ENCODE peak calls at places on chromosomes 4 and X, in ten cellular contexts. One of them, this sample, is unnamed.

GRCh38 chrX:13493659-13494058 is 75.7 kb upstream of the EGFL6 start:
- DNase-seq in esophagus muscularis mucosa: no peak
- DNase-seq in A549: no peak
- DNase-seq in heart left ventricle: no peak
- DNase-seq in tibial artery: no peak
- DNase-seq in fibroblast of mammary gland: no peak
- DNase-seq in BE2C: no peak
- DNase-seq in astrocyte of the spinal cord: no peak
- DNase-seq in heart right ventricle: no peak
- DNase-seq in cardiac muscle cell: no peak
- DNase-seq in this sample: no peak

GRCh38 chr4:168864831-168865541 is 145.1 kb downstream of the CBR4 start:
- DNase-seq in esophagus muscularis mucosa: no peak
- DNase-seq in A549: no peak
- DNase-seq in heart left ventricle: no peak
- DNase-seq in tibial artery: no peak
- DNase-seq in fibroblast of mammary gland: peak
- DNase-seq in BE2C: no peak
- DNase-seq in astrocyte of the spinal cord: no peak
- DNase-seq in heart right ventricle: no peak
- DNase-seq in cardiac muscle cell: peak
- DNase-seq in this sample: no peak

GRCh38 chr4:158490629-158491028 is 31.1 kb upstream of the RXFP1 start:
- DNase-seq in esophagus muscularis mucosa: no peak
- DNase-seq in A549: no peak
- DNase-seq in heart left ventricle: no peak
- DNase-seq in tibial artery: no peak
- DNase-seq in fibroblast of mammary gland: no peak
- DNase-seq in BE2C: no peak
- DNase-seq in astrocyte of the spinal cord: no peak
- DNase-seq in heart right ventricle: no peak
- DNase-seq in cardiac muscle cell: no peak
- DNase-seq in this sample: no peak

GRCh38 chrX:82748901-82749505 is 759.1 kb upstream of the POU3F4 start:
- DNase-seq in esophagus muscularis mucosa: no peak
- DNase-seq in A549: no peak
- DNase-seq in heart left ventricle: no peak
- DNase-seq in tibial artery: no peak
- DNase-seq in fibroblast of mammary gland: peak
- DNase-seq in BE2C: no peak
- DNase-seq in astrocyte of the spinal cord: peak
- DNase-seq in heart right ventricle: no peak
- DNase-seq in cardiac muscle cell: no peak
- DNase-seq in this sample: no peak

GRCh38 chr4:31592293-31592692 is 872.1 kb downstream of the PCDH7 start:
- DNase-seq in esophagus muscularis mucosa: no peak
- DNase-seq in A549: peak
- DNase-seq in heart left ventricle: no peak
- DNase-seq in tibial artery: no peak
- DNase-seq in fibroblast of mammary gland: no peak
- DNase-seq in BE2C: no peak
- DNase-seq in astrocyte of the spinal cord: no peak
- DNase-seq in heart right ventricle: no peak
- DNase-seq in cardiac muscle cell: no peak
- DNase-seq in this sample: no peak

GRCh38 chr4:182969651-182970279 is 52.6 kb upstream of the DCTD start:
- DNase-seq in esophagus muscularis mucosa: no peak
- DNase-seq in A549: peak
- DNase-seq in heart left ventricle: no peak
- DNase-seq in tibial artery: no peak
- DNase-seq in fibroblast of mammary gland: no peak
- DNase-seq in BE2C: no peak
- DNase-seq in astrocyte of the spinal cord: no peak
- DNase-seq in heart right ventricle: no peak
- DNase-seq in cardiac muscle cell: no peak
- DNase-seq in this sample: no peak

GRCh38 chrX:53768451-53769246 is 82.1 kb upstream of the HUWE1 start:
- DNase-seq in esophagus muscularis mucosa: no peak
- DNase-seq in A549: no peak
- DNase-seq in heart left ventricle: no peak
- DNase-seq in tibial artery: no peak
- DNase-seq in fibroblast of mammary gland: no peak
- DNase-seq in BE2C: no peak
- DNase-seq in astrocyte of the spinal cord: no peak
- DNase-seq in heart right ventricle: no peak
- DNase-seq in cardiac muscle cell: no peak
- DNase-seq in this sample: no peak

GRCh38 chr4:84920591-84920990 is 45.9 kb downstream of the WDFY3 start:
- DNase-seq in esophagus muscularis mucosa: no peak
- DNase-seq in A549: no peak
- DNase-seq in heart left ventricle: no peak
- DNase-seq in tibial artery: no peak
- DNase-seq in fibroblast of mammary gland: peak
- DNase-seq in BE2C: no peak
- DNase-seq in astrocyte of the spinal cord: peak
- DNase-seq in heart right ventricle: no peak
- DNase-seq in cardiac muscle cell: peak
- DNase-seq in this sample: no peak

GRCh38 chr4:8314691-8315255 is 45.2 kb downstream of the HTRA3 start:
- DNase-seq in esophagus muscularis mucosa: no peak
- DNase-seq in A549: no peak
- DNase-seq in heart left ventricle: peak
- DNase-seq in tibial artery: no peak
- DNase-seq in fibroblast of mammary gland: no peak
- DNase-seq in BE2C: no peak
- DNase-seq in astrocyte of the spinal cord: no peak
- DNase-seq in heart right ventricle: no peak
- DNase-seq in cardiac muscle cell: no peak
- DNase-seq in this sample: peak

GRCh38 chr4:168119870-168120269 is 27.5 kb downstream of the ANXA10 start:
- DNase-seq in esophagus muscularis mucosa: no peak
- DNase-seq in A549: no peak
- DNase-seq in heart left ventricle: no peak
- DNase-seq in tibial artery: no peak
- DNase-seq in fibroblast of mammary gland: peak
- DNase-seq in BE2C: no peak
- DNase-seq in astrocyte of the spinal cord: no peak
- DNase-seq in heart right ventricle: no peak
- DNase-seq in cardiac muscle cell: peak
- DNase-seq in this sample: no peak

GRCh38 chr4:181432347-181432746 is 810.9 kb upstream of the TENM3 start:
- DNase-seq in esophagus muscularis mucosa: no peak
- DNase-seq in A549: no peak
- DNase-seq in heart left ventricle: no peak
- DNase-seq in tibial artery: no peak
- DNase-seq in fibroblast of mammary gland: no peak
- DNase-seq in BE2C: peak
- DNase-seq in astrocyte of the spinal cord: no peak
- DNase-seq in heart right ventricle: no peak
- DNase-seq in cardiac muscle cell: no peak
- DNase-seq in this sample: no peak

GRCh38 chr4:181443003-181443402 is 800.2 kb upstream of the TENM3 start:
- DNase-seq in esophagus muscularis mucosa: no peak
- DNase-seq in A549: no peak
- DNase-seq in heart left ventricle: no peak
- DNase-seq in tibial artery: no peak
- DNase-seq in fibroblast of mammary gland: no peak
- DNase-seq in BE2C: no peak
- DNase-seq in astrocyte of the spinal cord: no peak
- DNase-seq in heart right ventricle: no peak
- DNase-seq in cardiac muscle cell: no peak
- DNase-seq in this sample: no peak

DNA sequence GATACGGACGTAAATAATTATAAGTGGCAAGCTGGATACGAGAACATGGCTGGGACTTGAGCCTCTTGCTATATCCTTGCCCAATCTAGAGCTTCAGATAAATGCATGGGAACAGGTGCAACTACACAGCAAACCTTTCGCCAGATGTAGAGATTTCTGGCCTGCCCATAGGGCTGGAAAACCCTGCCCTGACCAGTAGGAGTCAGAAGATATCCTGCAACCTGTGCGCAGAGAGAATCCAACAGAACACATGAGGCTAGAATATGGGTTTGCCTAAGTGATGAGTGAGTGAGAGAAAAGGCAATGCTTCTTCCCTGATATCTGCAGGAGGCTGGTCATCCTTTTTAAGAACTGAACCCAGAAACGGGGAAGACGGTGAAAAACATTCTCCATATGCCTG is 805.3 kb upstream of the TENM3 start:
- DNase-seq in esophagus muscularis mucosa: no peak
- DNase-seq in A549: no peak
- DNase-seq in heart left ventricle: no peak
- DNase-seq in tibial artery: no peak
- DNase-seq in fibroblast of mammary gland: no peak
- DNase-seq in BE2C: no peak
- DNase-seq in astrocyte of the spinal cord: no peak
- DNase-seq in heart right ventricle: no peak
- DNase-seq in cardiac muscle cell: no peak
- DNase-seq in this sample: no peak
- TF ChIP-seq CTCF in esophagus muscularis mucosa: no peak
- TF ChIP-seq CTCF in A549: no peak
- TF ChIP-seq CTCF in heart left ventricle: no peak
- TF ChIP-seq CTCF in tibial artery: no peak
- TF ChIP-seq CTCF in fibroblast of mammary gland: no peak
- TF ChIP-seq CTCF in BE2C: peak
- TF ChIP-seq CTCF in astrocyte of the spinal cord: no peak
- TF ChIP-seq CTCF in heart right ventricle: no peak
- TF ChIP-seq CTCF in cardiac muscle cell: no peak
- TF ChIP-seq CTCF in this sample: no peak

GRCh38 chr4:1169171-1169671 is 3.2 kb downstream of the SPON2 start:
- DNase-seq in esophagus muscularis mucosa: peak
- DNase-seq in A549: no peak
- DNase-seq in heart left ventricle: no peak
- DNase-seq in tibial artery: no peak
- DNase-seq in fibroblast of mammary gland: no peak
- DNase-seq in BE2C: no peak
- DNase-seq in astrocyte of the spinal cord: no peak
- DNase-seq in heart right ventricle: no peak
- DNase-seq in cardiac muscle cell: no peak
- DNase-seq in this sample: no peak

GRCh38 chr4:1167244-1167949 is 5.0 kb downstream of the SPON2 start:
- DNase-seq in esophagus muscularis mucosa: peak
- DNase-seq in A549: peak
- DNase-seq in heart left ventricle: peak
- DNase-seq in tibial artery: peak
- DNase-seq in fibroblast of mammary gland: peak
- DNase-seq in BE2C: peak
- DNase-seq in astrocyte of the spinal cord: peak
- DNase-seq in heart right ventricle: peak
- DNase-seq in cardiac muscle cell: peak
- DNase-seq in this sample: peak

GRCh38 chr4:1166509-1167243 is 5.7 kb downstream of the SPON2 start:
- DNase-seq in esophagus muscularis mucosa: peak
- DNase-seq in A549: no peak
- DNase-seq in heart left ventricle: no peak
- DNase-seq in tibial artery: no peak
- DNase-seq in fibroblast of mammary gland: peak
- DNase-seq in BE2C: no peak
- DNase-seq in astrocyte of the spinal cord: no peak
- DNase-seq in heart right ventricle: no peak
- DNase-seq in cardiac muscle cell: peak
- DNase-seq in this sample: no peak

GRCh38 chr4:1169691-1170096 is 2.7 kb downstream of the SPON2 start:
- DNase-seq in esophagus muscularis mucosa: peak
- DNase-seq in A549: no peak
- DNase-seq in heart left ventricle: no peak
- DNase-seq in tibial artery: peak
- DNase-seq in fibroblast of mammary gland: no peak
- DNase-seq in BE2C: no peak
- DNase-seq in astrocyte of the spinal cord: no peak
- DNase-seq in heart right ventricle: no peak
- DNase-seq in cardiac muscle cell: no peak
- DNase-seq in this sample: no peak

GRCh38 chr4:1168291-1169031 is 3.9 kb downstream of the SPON2 start:
- DNase-seq in esophagus muscularis mucosa: peak
- DNase-seq in A549: no peak
- DNase-seq in heart left ventricle: no peak
- DNase-seq in tibial artery: no peak
- DNase-seq in fibroblast of mammary gland: no peak
- DNase-seq in BE2C: no peak
- DNase-seq in astrocyte of the spinal cord: no peak
- DNase-seq in heart right ventricle: no peak
- DNase-seq in cardiac muscle cell: no peak
- DNase-seq in this sample: no peak
- TF ChIP-seq CTCF in esophagus muscularis mucosa: no peak
- TF ChIP-seq CTCF in A549: no peak
- TF ChIP-seq CTCF in heart left ventricle: no peak
- TF ChIP-seq CTCF in tibial artery: no peak
- TF ChIP-seq CTCF in fibroblast of mammary gland: no peak
- TF ChIP-seq CTCF in BE2C: no peak
- TF ChIP-seq CTCF in astrocyte of the spinal cord: no peak
- TF ChIP-seq CTCF in heart right ventricle: no peak
- TF ChIP-seq CTCF in cardiac muscle cell: no peak
- TF ChIP-seq CTCF in this sample: no peak

DNA sequence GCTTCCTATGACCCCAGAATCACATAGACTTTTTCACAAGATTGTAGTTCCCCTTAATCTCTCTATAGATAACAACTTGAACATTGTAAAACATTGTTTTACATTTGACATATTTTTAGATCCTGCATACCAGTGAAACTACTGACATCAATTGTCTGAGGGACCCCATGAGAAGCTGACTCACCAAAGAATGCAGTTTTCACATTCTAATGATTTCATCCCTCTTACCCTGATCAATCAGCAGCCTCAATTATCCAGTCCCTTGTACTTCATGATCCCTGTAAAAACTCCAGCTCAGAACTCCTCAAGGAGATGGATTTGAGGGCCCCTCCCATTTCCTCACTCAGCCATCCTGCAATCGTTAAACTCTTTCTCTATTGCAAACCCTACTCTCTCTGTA is 411.0 kb upstream of the NDST3 start:
- DNase-seq in esophagus muscularis mucosa: no peak
- DNase-seq in A549: no peak
- DNase-seq in heart left ventricle: no peak
- DNase-seq in tibial artery: no peak
- DNase-seq in fibroblast of mammary gland: no peak
- DNase-seq in BE2C: no peak
- DNase-seq in astrocyte of the spinal cord: no peak
- DNase-seq in heart right ventricle: no peak
- DNase-seq in cardiac muscle cell: no peak
- DNase-seq in this sample: no peak
- TF ChIP-seq CTCF in esophagus muscularis mucosa: no peak
- TF ChIP-seq CTCF in A549: no peak
- TF ChIP-seq CTCF in heart left ventricle: no peak
- TF ChIP-seq CTCF in tibial artery: no peak
- TF ChIP-seq CTCF in fibroblast of mammary gland: no peak
- TF ChIP-seq CTCF in BE2C: no peak
- TF ChIP-seq CTCF in astrocyte of the spinal cord: no peak
- TF ChIP-seq CTCF in heart right ventricle: no peak
- TF ChIP-seq CTCF in cardiac muscle cell: no peak
- TF ChIP-seq CTCF in this sample: no peak

DNA sequence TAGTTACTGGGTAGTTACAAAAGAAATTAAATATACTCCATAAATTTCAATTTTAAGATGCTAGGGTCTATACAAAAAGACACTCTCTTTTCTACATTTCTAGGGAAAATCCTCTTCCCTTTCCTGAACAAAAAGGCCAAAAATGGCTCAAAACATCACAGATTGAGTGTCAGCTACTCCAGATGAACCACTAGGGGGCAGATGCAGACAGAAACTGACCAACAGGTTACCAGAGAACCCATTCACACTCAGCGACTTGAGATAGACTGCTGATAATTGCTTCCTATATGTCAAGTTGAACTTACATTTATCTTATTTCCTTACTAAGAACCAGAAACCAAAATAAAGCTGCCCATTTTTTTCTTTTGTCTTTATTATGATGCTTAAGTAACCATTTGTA is 83.4 kb upstream of the MID1IP1 start:
- DNase-seq in esophagus muscularis mucosa: no peak
- DNase-seq in A549: peak
- DNase-seq in heart left ventricle: no peak
- DNase-seq in tibial artery: no peak
- DNase-seq in fibroblast of mammary gland: peak
- DNase-seq in BE2C: peak
- DNase-seq in astrocyte of the spinal cord: peak
- DNase-seq in heart right ventricle: no peak
- DNase-seq in cardiac muscle cell: peak
- DNase-seq in this sample: no peak
- TF ChIP-seq CTCF in esophagus muscularis mucosa: peak
- TF ChIP-seq CTCF in A549: peak
- TF ChIP-seq CTCF in heart left ventricle: peak
- TF ChIP-seq CTCF in tibial artery: peak
- TF ChIP-seq CTCF in fibroblast of mammary gland: peak
- TF ChIP-seq CTCF in BE2C: peak
- TF ChIP-seq CTCF in astrocyte of the spinal cord: peak
- TF ChIP-seq CTCF in heart right ventricle: peak
- TF ChIP-seq CTCF in cardiac muscle cell: peak
- TF ChIP-seq CTCF in this sample: no peak

This sample was measured in activated B cell treated with CpG ODN at 0.5 μM for 24 hours.